ENCODE peak calls at places on chromosomes 11 and 22, in six cellular contexts. D is GM23338, R is K562, C is HCT116, X is Panc1, T is A549. L is an unnamed sample.

GRCh38 chr22:30047364-30047738 is 32.9 kb upstream of the HORMAD2 start:
- DNase-seq in T (no peak), D (peak), R (peak), C (no peak), X (no peak), L (peak)

GRCh38 chr22:36757608-36758220 is 18.2 kb downstream of the IFT27 start:
- DNase-seq in X (no peak), D (peak), T (peak), C (peak), R (peak), L (peak)

GRCh38 chr11:84558085-84558905 is 1068.8 kb downstream of the DLG2 start:
- DNase-seq in C (peak), X (peak), T (peak), D (peak), R (peak), L (no peak)

GRCh38 chr11:71330349-71330748 is 78.0 kb upstream of the SHANK2 start:
- DNase-seq in T (no peak), X (no peak), R (no peak), C (no peak), D (no peak), L (no peak)

GRCh38 chr11:113989916-113990315 is 15.0 kb downstream of the HTR3A start:
- DNase-seq in C (no peak), R (no peak), X (no peak), D (no peak), T (no peak), L (no peak)

GRCh38 chr11:9250139-9250582 is 15.0 kb downstream of the DENND5A start:
- DNase-seq in C (no peak), X (no peak), D (no peak), T (no peak), R (peak), L (no peak)

GRCh38 chr11:11582261-11582701 is 39.5 kb downstream of the GALNT18 start:
- DNase-seq in C (no peak), T (no peak), R (no peak), D (no peak), X (no peak), L (no peak)

GRCh38 chr11:12756101-12756500 is 81.9 kb downstream of the TEAD1 start:
- DNase-seq in R (no peak), C (no peak), X (no peak), T (no peak), D (no peak), L (no peak)

GRCh38 chr11:10426475-10426874 is 28.6 kb upstream of the AMPD3 start:
- DNase-seq in D (no peak), T (no peak), X (no peak), R (no peak), C (no peak), L (no peak)

GRCh38 chr11:1225386-1226225 is 2.7 kb downstream of the MUC5B start:
- DNase-seq in R (no peak), C (no peak), X (no peak), D (peak), T (no peak), L (no peak)

GRCh38 chr11:117884994-117885393 is 8.5 kb upstream of the FXYD6 start:
- DNase-seq in R (no peak), C (no peak), T (no peak), D (no peak), X (no peak), L (no peak)

GRCh38 chr11:132022718-132023117 is 652.3 kb downstream of the NTM start:
- DNase-seq in C (no peak), R (no peak), T (no peak), X (no peak), D (no peak), L (no peak)

GRCh38 chr22:27370281-27370680 is 431.3 kb downstream of the MN1 start:
- DNase-seq in C (no peak), T (no peak), D (no peak), X (no peak), R (peak), L (peak)
- TF ChIP-seq REST in C (no peak), T (no peak), D (no peak), X (no peak), R (no peak), L (no peak)

DNA sequence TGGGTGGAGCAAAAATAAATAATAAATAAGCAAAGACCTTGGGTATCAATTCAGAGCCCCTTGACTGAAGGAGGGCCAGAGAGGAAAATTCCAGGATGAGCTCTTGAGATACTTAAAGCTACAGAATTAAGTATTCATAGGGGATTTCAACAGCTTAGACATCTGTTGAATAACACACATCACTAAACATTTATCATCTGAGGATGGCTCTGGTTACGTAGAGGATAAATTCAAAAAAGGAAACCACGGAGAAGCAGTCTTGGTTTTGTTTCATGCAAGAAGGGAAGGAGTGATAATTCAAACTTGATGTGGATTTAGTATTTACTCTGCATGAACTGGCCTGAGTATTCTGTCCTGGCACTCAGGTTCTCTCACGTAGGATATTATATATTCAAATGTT is 29.8 kb downstream of the ARHGAP42 start:
- DNase-seq in C (no peak), T (no peak), X (no peak), R (no peak), D (no peak), L (no peak)
- TF ChIP-seq REST in C (no peak), T (no peak), X (no peak), R (no peak), D (no peak), L (no peak)

GRCh38 chr11:44595006-44595405 is 29.5 kb downstream of the CD82 start:
- DNase-seq in X (no peak), C (no peak), T (no peak), R (no peak), D (no peak), L (no peak)

GRCh38 chr11:44598831-44599230 is 33.4 kb downstream of the CD82 start:
- DNase-seq in C (no peak), D (no peak), T (no peak), R (no peak), X (no peak), L (no peak)

GRCh38 chr11:44595964-44596381 is 30.5 kb downstream of the CD82 start:
- DNase-seq in X (no peak), C (no peak), R (no peak), T (no peak), D (no peak), L (no peak)

GRCh38 chr11:44596541-44597276 is 31.2 kb downstream of the CD82 start:
- DNase-seq in R (no peak), X (no peak), T (no peak), D (no peak), C (no peak), L (no peak)

DNA sequence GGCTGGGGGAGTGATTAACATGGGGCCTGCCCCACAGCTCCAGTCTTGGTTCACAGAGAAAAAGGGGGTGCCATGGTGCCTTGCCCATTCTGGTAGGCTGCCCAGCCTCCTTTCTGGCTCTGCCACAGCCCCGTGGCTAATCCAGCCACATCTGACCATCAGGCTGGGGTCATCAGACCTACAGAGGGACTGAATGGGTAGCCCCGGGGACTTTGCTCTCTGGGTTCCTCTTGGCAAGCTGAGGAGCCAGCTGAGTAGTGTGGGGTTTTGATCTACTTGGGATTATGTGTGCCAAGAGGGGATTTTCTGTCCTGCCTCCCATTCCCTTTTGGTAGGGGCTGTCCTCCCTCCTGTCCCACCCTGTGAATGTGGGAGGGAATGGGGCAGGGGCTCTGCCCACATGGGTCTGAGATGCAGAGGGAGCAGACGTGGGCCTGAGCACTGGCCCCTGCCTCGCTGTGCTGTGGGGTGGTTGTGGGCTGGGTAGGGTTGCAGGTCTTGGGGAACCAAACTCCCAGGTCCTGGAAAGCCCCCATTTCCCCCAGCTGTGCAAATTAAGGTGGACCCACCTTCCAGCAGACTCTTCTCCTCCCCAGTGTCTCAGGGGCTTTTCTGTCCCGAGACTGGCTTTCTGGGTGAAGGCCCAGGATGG is 32.0 kb downstream of the CD82 start:
- DNase-seq in T (no peak), X (no peak), D (no peak), C (no peak), R (no peak), L (no peak)
- TF ChIP-seq REST in T (no peak), X (no peak), D (no peak), C (no peak), R (no peak), L (no peak)

DNA sequence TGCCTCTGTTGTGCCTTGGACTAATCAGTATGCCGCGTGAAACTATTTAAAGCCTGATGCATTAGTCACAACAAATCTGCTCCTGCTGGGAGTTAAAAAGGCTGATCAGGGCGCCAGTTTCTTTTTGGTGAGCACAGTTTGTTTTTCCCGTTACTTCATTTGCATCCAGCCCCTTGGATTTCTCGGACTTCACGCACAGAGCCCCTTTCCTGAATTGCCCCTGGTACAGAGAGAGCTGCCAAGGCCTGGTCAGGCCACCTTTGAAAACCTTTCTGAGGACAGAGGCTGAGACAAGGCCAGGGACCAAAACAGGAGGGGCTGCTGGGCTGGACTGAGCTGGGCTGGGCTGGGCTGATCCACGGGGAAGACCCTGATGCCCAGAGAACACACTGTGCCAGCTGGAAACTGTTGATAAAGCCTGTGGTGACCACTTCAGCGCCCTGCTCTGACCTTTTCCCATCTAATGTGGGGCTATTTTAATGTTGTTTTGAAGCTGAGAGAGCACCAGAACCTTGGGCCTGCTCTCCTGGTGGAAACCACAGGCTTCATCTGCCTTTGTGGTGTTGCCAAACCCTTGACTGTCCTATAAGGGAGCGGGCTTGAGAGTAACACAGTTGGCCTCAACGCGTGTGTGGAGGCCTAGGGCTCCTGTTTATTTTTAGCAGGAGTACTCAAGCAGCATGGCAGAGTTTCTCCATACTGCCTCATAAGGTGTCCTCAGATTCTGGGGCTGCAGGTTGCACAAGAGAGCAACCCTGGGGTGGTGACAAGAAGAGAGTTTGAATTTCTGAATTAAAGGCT is 44.2 kb downstream of the NAV2 start:
- DNase-seq in T (no peak), C (no peak), X (no peak), D (no peak), R (no peak), L (no peak)
- TF ChIP-seq REST in T (no peak), C (no peak), X (no peak), D (no peak), R (no peak), L (no peak)

GRCh38 chr11:99693941-99694492 is 673.3 kb downstream of the CNTN5 start:
- DNase-seq in X (peak), D (no peak), R (no peak), T (peak), C (no peak), L (no peak)
- TF ChIP-seq REST in X (no peak), D (no peak), R (no peak), T (no peak), C (no peak), L (no peak)

GRCh38 chr11:2884424-2884815 is 1.2 kb downstream of the CDKN1C start:
- DNase-seq in X (no peak), T (no peak), C (no peak), R (peak), D (no peak), L (no peak)

GRCh38 chr11:2885676-2886081 is at the start of gene CDKN1C:
- DNase-seq in X (no peak), R (peak), D (peak), C (peak), T (peak), L (no peak)

GRCh38 chr11:2885017-2885675 is 429 bp downstream of the CDKN1C start:
- DNase-seq in X (no peak), R (peak), D (peak), C (no peak), T (no peak), L (peak)

GRCh38 chr11:2882681-2883110 is 2.9 kb downstream of the CDKN1C start:
- DNase-seq in D (peak), C (no peak), T (no peak), X (no peak), R (no peak), L (no peak)

DNA sequence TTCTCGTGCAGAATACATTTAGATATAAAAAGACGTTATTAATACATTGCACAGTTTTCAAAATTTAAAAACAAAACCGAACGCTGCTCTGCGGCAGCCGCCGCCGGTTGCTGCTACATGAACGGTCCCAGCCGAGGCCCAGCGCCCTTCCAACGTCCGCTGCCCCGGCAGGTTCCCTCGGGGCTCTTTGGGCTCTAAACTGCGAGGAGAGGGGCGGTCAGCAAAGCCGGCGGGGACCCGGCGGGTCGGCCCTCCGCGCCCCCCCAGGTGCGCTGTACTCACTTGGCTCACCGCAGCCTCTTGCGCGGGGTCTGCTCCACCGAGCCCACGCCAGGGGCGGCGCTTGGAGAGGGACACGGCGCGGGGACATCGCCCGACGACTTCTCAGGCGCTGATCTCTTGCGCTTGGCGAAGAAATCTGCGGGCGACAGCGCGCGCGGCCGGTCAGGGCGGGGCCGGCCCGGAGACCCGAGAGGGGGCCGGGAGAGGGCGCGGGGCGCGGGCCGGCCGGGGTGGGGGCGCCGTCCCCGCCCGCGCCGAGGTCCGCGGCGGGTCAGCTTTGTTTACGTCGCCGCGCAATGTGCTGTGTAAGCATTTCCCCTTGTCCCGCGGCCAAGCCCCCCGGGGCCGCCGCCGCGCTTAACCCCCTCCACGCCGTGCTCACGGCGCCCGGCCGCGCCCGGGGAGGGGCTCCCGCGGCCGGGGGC is 1.7 kb downstream of the CDKN1C start:
- DNase-seq in R (peak), D (peak), T (no peak), C (no peak), X (no peak), L (no peak)
- TF ChIP-seq REST in R (no peak), D (no peak), T (no peak), C (no peak), X (no peak), L (no peak)

GRCh38 chr11:120952503-120953229 is 71.2 kb upstream of the TBCEL start:
- DNase-seq in R (peak), D (peak), X (peak), C (peak), T (peak), L (peak)
- TF ChIP-seq REST in R (no peak), D (no peak), X (no peak), C (no peak), T (no peak), L (no peak)

L was measured in HL-60.